ENCODE peak calls at places on chromosomes 3 and 15, in seven cellular contexts. K, Y, U, R, B, G and O are unnamed samples.

GRCh38 chr15:85406916-85407315 is 26.5 kb downstream of the AKAP13 start:
- DNase-seq in K (peak; percentile 88), Y (no peak), U (no peak), R (no peak), B (no peak), G (no peak), O (no peak)

GRCh38 chr3:32113566-32113965 is 7.1 kb downstream of the GPD1L start:
- DNase-seq in K (no peak), Y (no peak), U (no peak), R (no peak), B (no peak), G (no peak), O (no peak)

GRCh38 chr3:13023251-13024055 is 49.8 kb downstream of the IQSEC1 start:
- DNase-seq in K (no peak), Y (no peak), U (peak; percentile 37), R (no peak), B (peak; percentile 48), G (no peak), O (no peak)

GRCh38 chr3:183576487-183577107 is 21.1 kb upstream of the KLHL6 start:
- DNase-seq in K (peak; percentile 7), Y (no peak), U (peak; percentile 97), R (no peak), B (no peak), G (no peak), O (no peak)

GRCh38 chr15:95278532-95279265 is 1047.3 kb downstream of the MCTP2 start:
- DNase-seq in K (no peak), Y (no peak), U (no peak), R (no peak), B (no peak), G (no peak), O (no peak)

GRCh38 chr3:139764069-139764905 is 86.5 kb upstream of the NMNAT3 start:
- DNase-seq in K (peak; percentile 46), Y (no peak), U (no peak), R (no peak), B (no peak), G (no peak), O (no peak)

GRCh38 chr15:72353266-72353665 is 22.5 kb downstream of the HEXA start:
- DNase-seq in K (peak; percentile 7), Y (peak; percentile 34), U (no peak), R (no peak), B (no peak), G (no peak), O (no peak)

GRCh38 chr3:187935623-187936156 is 190.4 kb upstream of the BCL6 start:
- DNase-seq in K (no peak), Y (no peak), U (peak; percentile 91), R (no peak), B (no peak), G (peak; percentile 19), O (no peak)

GRCh38 chr15:35686347-35686746 is 140.4 kb upstream of the DPH6 start:
- DNase-seq in K (no peak), Y (no peak), U (no peak), R (no peak), B (no peak), G (no peak), O (no peak)

GRCh38 chr15:100944237-100944875 is 25.2 kb downstream of the LRRK1 start:
- DNase-seq in K (no peak), Y (no peak), U (peak; percentile 33), R (no peak), B (no peak), G (no peak), O (no peak)

GRCh38 chr15:99361541-99362185 is 110.4 kb downstream of the LRRC28 start:
- DNase-seq in K (no peak), Y (peak; percentile 14), U (peak; percentile 31), R (no peak), B (no peak), G (no peak), O (no peak)

GRCh38 chr3:11480663-11481298 is 162.9 kb downstream of the VGLL4 start:
- DNase-seq in K (no peak), Y (no peak), U (no peak), R (no peak), B (no peak), G (peak; percentile 15), O (peak; percentile 12)

GRCh38 chr15:28005004-28005527 is 94.0 kb downstream of the OCA2 start:
- DNase-seq in K (no peak), Y (no peak), U (no peak), R (no peak), B (no peak), G (no peak), O (no peak)

GRCh38 chr15:56936929-56937328 is 18.5 kb downstream of the TCF12 start:
- DNase-seq in K (no peak), Y (no peak), U (no peak), R (no peak), B (no peak), G (no peak), O (no peak)

GRCh38 chr3:9617736-9618135 is 31.6 kb upstream of the MTMR14 start:
- DNase-seq in K (no peak), Y (no peak), U (no peak), R (no peak), B (no peak), G (no peak), O (no peak)

GRCh38 chr3:94285874-94286273 is 223.0 kb downstream of the NSUN3 start:
- DNase-seq in K (peak; percentile 18), Y (peak; percentile 5), U (no peak), R (no peak), B (no peak), G (no peak), O (no peak)
- TF ChIP-seq CTCF in K (no peak), Y (peak; percentile 39), U (peak; percentile 49), R (no peak), B (peak; percentile 25), G (no peak), O (no peak)

GRCh38 chr3:52259448-52259847 is 13.9 kb downstream of the PPM1M start:
- DNase-seq in K (no peak), Y (no peak), U (no peak), R (no peak), B (no peak), G (no peak), O (no peak)

GRCh38 chr3:52257911-52258310 is 12.4 kb downstream of the PPM1M start:
- DNase-seq in K (peak; percentile 78), Y (no peak), U (no peak), R (no peak), B (no peak), G (no peak), O (no peak)

GRCh38 chr3:52254608-52255007 is 9.0 kb downstream of the PPM1M start:
- DNase-seq in K (no peak), Y (no peak), U (no peak), R (no peak), B (no peak), G (no peak), O (peak; percentile 2)

GRCh38 chr3:52259035-52259434 is 13.5 kb downstream of the PPM1M start:
- DNase-seq in K (peak; percentile 58), Y (no peak), U (no peak), R (no peak), B (no peak), G (no peak), O (no peak)

DNA sequence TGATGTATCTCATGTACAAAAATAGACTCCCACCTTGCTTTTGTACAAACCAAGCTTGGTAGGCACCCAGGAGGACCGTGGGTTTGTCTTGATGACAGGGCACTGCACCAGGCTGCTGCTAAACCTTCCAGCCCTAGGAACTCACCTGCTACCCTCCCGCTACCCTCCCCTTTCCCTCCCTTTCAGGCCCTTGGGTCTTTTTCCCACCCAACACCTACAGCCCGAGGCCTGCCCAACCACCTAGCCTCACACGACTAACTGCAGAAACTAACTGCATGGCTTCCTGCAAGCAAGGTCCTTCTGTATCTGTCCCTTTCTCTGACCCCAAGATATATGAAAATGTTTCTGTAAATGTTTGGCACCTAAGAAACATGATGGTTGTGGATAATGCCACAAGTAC is 11.1 kb downstream of the PPM1M start:
- DNase-seq in K (no peak), Y (no peak), U (no peak), R (no peak), B (no peak), G (no peak), O (peak; percentile 1)
- H3K4me1 ChIP-seq in K (no peaks in the 10 kb centered on the region), Y (peaks cover 5% of the 10 kb centered on the region), U (peaks cover 23% of the 10 kb centered on the region), R (peaks cover 13% of the 10 kb centered on the region), B (peaks cover 16% of the 10 kb centered on the region), G (peaks cover 3% of the 10 kb centered on the region), O (peaks cover 11% of the 10 kb centered on the region)

GRCh38 chr15:45198337-45199135 is 10.8 kb upstream of the SHF start:
- DNase-seq in K (peak; percentile 93), Y (peak; percentile 96), U (peak; percentile 95), R (peak; percentile 86), B (peak; percentile 97), G (peak; percentile 97), O (peak; percentile 94)
- TF ChIP-seq CTCF in K (peak; percentile 85), Y (peak; percentile 83), U (peak; percentile 85), R (peak; percentile 68), B (peak; percentile 53), G (peak; percentile 77), O (peak; percentile 31)

GRCh38 chr3:147613710-147614109 is 204.5 kb downstream of the ZIC1 start:
- DNase-seq in K (no peak), Y (no peak), U (no peak), R (no peak), B (no peak), G (no peak), O (no peak)

GRCh38 chr3:147614210-147614609 is 205.0 kb downstream of the ZIC1 start:
- DNase-seq in K (peak; percentile 47), Y (no peak), U (no peak), R (no peak), B (no peak), G (no peak), O (no peak)

GRCh38 chr3:147619925-147620580 is 210.9 kb downstream of the ZIC1 start:
- DNase-seq in K (peak; percentile 12), Y (no peak), U (no peak), R (no peak), B (no peak), G (no peak), O (no peak)

GRCh38 chr3:147618636-147619035 is 209.5 kb downstream of the ZIC1 start:
- DNase-seq in K (no peak), Y (no peak), U (no peak), R (no peak), B (no peak), G (no peak), O (no peak)

GRCh38 chr3:147616998-147617619 is 207.9 kb downstream of the ZIC1 start:
- DNase-seq in K (peak; percentile 3), Y (no peak), U (peak; percentile 30), R (no peak), B (no peak), G (no peak), O (no peak)
- H3K4me1 ChIP-seq in K (no peaks in the 10 kb centered on the region), Y (no peaks in the 10 kb centered on the region), U (no peaks in the 10 kb centered on the region), R (no peaks in the 10 kb centered on the region), B (no peaks in the 10 kb centered on the region), G (no peaks in the 10 kb centered on the region), O (no peaks in the 10 kb centered on the region)

GRCh38 chr3:190883141-190883540 is 20.6 kb upstream of the GMNC start:
- DNase-seq in K (no peak), Y (no peak), U (no peak), R (no peak), B (no peak), G (no peak), O (no peak)

DNA sequence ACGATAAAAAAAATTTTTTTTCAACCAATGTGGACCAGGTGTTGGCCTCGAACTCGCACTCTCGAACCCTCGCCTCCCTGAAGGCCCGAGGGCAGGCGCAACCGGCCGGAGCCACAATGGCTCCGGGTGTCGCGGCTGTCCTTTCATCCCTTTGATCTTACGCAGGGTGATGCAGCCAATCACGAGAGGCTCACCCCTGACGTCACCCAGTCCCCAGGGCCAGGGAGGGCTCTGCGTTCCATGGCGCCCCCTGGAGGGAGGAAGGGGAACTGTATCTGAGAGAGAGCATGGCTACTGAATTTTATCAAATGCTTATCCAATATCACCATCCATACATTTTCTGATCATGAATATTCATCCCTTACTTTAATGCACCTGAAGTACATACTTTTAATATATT is 15.4 kb upstream of the GMNC start:
- DNase-seq in K (no peak), Y (no peak), U (no peak), R (no peak), B (no peak), G (no peak), O (no peak)
- TF ChIP-seq CTCF in K (no peak), Y (peak; percentile 18), U (peak; percentile 76), R (peak; percentile 13), B (no peak), G (no peak), O (no peak)